ENCODE peak calls at places on chromosomes 4 and X, in six cellular contexts. One of them, this sample, is unnamed.

GRCh38 chrX:15242899-15243555 is 26.9 kb downstream of the ASB9 start:
- DNase-seq in substantia nigra: no peak
- DNase-seq in renal cortical epithelial cell: peak; percentile 62
- DNase-seq in sciatic nerve: no peak
- DNase-seq in choroid plexus epithelial cell: peak; percentile 76
- DNase-seq in mucosa of gallbladder: peak; percentile 38
- DNase-seq in this sample: peak; percentile 51

GRCh38 chrX:53084863-53085262 is 2.7 kb downstream of the TSPYL2 start:
- DNase-seq in substantia nigra: no peak
- DNase-seq in renal cortical epithelial cell: no peak
- DNase-seq in sciatic nerve: no peak
- DNase-seq in choroid plexus epithelial cell: no peak
- DNase-seq in mucosa of gallbladder: no peak
- DNase-seq in this sample: no peak

GRCh38 chrX:3191821-3192220 is 150.6 kb downstream of the ARSF start:
- DNase-seq in substantia nigra: no peak
- DNase-seq in renal cortical epithelial cell: no peak
- DNase-seq in sciatic nerve: no peak
- DNase-seq in choroid plexus epithelial cell: no peak
- DNase-seq in mucosa of gallbladder: no peak
- DNase-seq in this sample: no peak

GRCh38 chr4:26321326-26322276 is 787 bp downstream of the RBPJ start:
- DNase-seq in substantia nigra: peak; percentile 33
- DNase-seq in renal cortical epithelial cell: no peak
- DNase-seq in sciatic nerve: peak; percentile 63
- DNase-seq in choroid plexus epithelial cell: peak; percentile 60
- DNase-seq in mucosa of gallbladder: no peak
- DNase-seq in this sample: peak; percentile 61

GRCh38 chrX:70422886-70423336 is at the start of gene GDPD2:
- DNase-seq in substantia nigra: peak; percentile 44
- DNase-seq in renal cortical epithelial cell: peak; percentile 44
- DNase-seq in sciatic nerve: no peak
- DNase-seq in choroid plexus epithelial cell: no peak
- DNase-seq in mucosa of gallbladder: no peak
- DNase-seq in this sample: no peak

GRCh38 chr4:145843148-145843547 is 95.5 kb downstream of the ZNF827 start:
- DNase-seq in substantia nigra: no peak
- DNase-seq in renal cortical epithelial cell: no peak
- DNase-seq in sciatic nerve: no peak
- DNase-seq in choroid plexus epithelial cell: peak; percentile 80
- DNase-seq in mucosa of gallbladder: no peak
- DNase-seq in this sample: no peak

GRCh38 chr4:42627887-42628646 is 28.8 kb downstream of the ATP8A1 start:
- DNase-seq in substantia nigra: peak; percentile 69
- DNase-seq in renal cortical epithelial cell: no peak
- DNase-seq in sciatic nerve: peak; percentile 79
- DNase-seq in choroid plexus epithelial cell: no peak
- DNase-seq in mucosa of gallbladder: peak; percentile 12
- DNase-seq in this sample: no peak

GRCh38 chr4:157172011-157172410 is 48.5 kb upstream of the GRIA2 start:
- DNase-seq in substantia nigra: no peak
- DNase-seq in renal cortical epithelial cell: peak; percentile 30
- DNase-seq in sciatic nerve: no peak
- DNase-seq in choroid plexus epithelial cell: peak; percentile 56
- DNase-seq in mucosa of gallbladder: no peak
- DNase-seq in this sample: no peak

GRCh38 chrX:19670854-19671620 is 155.7 kb upstream of the MAP3K15 start:
- DNase-seq in substantia nigra: peak; percentile 45
- DNase-seq in renal cortical epithelial cell: peak; percentile 84
- DNase-seq in sciatic nerve: peak; percentile 62
- DNase-seq in choroid plexus epithelial cell: peak; percentile 61
- DNase-seq in mucosa of gallbladder: no peak
- DNase-seq in this sample: peak; percentile 87

GRCh38 chr4:76306882-76307669 is 543 bp downstream of the STBD1 start:
- DNase-seq in substantia nigra: peak; percentile 50
- DNase-seq in renal cortical epithelial cell: no peak
- DNase-seq in sciatic nerve: peak; percentile 72
- DNase-seq in choroid plexus epithelial cell: peak; percentile 49
- DNase-seq in mucosa of gallbladder: peak; percentile 52
- DNase-seq in this sample: peak; percentile 68

GRCh38 chr4:187366530-187367279 is 628.9 kb upstream of the ZFP42 start:
- DNase-seq in substantia nigra: no peak
- DNase-seq in renal cortical epithelial cell: no peak
- DNase-seq in sciatic nerve: no peak
- DNase-seq in choroid plexus epithelial cell: no peak
- DNase-seq in mucosa of gallbladder: no peak
- DNase-seq in this sample: no peak

GRCh38 chr4:169024762-169025161 is 14.7 kb upstream of the CBR4 start:
- DNase-seq in substantia nigra: no peak
- DNase-seq in renal cortical epithelial cell: peak; percentile 59
- DNase-seq in sciatic nerve: no peak
- DNase-seq in choroid plexus epithelial cell: peak; percentile 77
- DNase-seq in mucosa of gallbladder: peak; percentile 20
- DNase-seq in this sample: peak; percentile 49

GRCh38 chrX:66110112-66110511 is 53.9 kb upstream of the HEPH start:
- DNase-seq in substantia nigra: no peak
- DNase-seq in renal cortical epithelial cell: no peak
- DNase-seq in sciatic nerve: no peak
- DNase-seq in choroid plexus epithelial cell: peak; percentile 1
- DNase-seq in mucosa of gallbladder: no peak
- DNase-seq in this sample: peak; percentile 4

GRCh38 chr4:86657382-86657781 is 63.3 kb downstream of the PTPN13 start:
- DNase-seq in substantia nigra: no peak
- DNase-seq in renal cortical epithelial cell: no peak
- DNase-seq in sciatic nerve: no peak
- DNase-seq in choroid plexus epithelial cell: no peak
- DNase-seq in mucosa of gallbladder: no peak
- DNase-seq in this sample: no peak

GRCh38 chr4:174561556-174561955 is 39.3 kb upstream of the HPGD start:
- DNase-seq in substantia nigra: no peak
- DNase-seq in renal cortical epithelial cell: no peak
- DNase-seq in sciatic nerve: no peak
- DNase-seq in choroid plexus epithelial cell: peak; percentile 57
- DNase-seq in mucosa of gallbladder: no peak
- DNase-seq in this sample: peak; percentile 68

GRCh38 chrX:145563159-145563558 is 254.5 kb upstream of the SLITRK2 start:
- DNase-seq in substantia nigra: no peak
- DNase-seq in renal cortical epithelial cell: no peak
- DNase-seq in sciatic nerve: no peak
- DNase-seq in choroid plexus epithelial cell: no peak
- DNase-seq in mucosa of gallbladder: no peak
- DNase-seq in this sample: no peak

GRCh38 chrX:68721546-68721945 is 74.1 kb downstream of the STARD8 start:
- DNase-seq in substantia nigra: no peak
- DNase-seq in renal cortical epithelial cell: no peak
- DNase-seq in sciatic nerve: no peak
- DNase-seq in choroid plexus epithelial cell: no peak
- DNase-seq in mucosa of gallbladder: no peak
- DNase-seq in this sample: no peak

This sample was measured in mesenchymal stem cell.